ENCODE peak calls at places on chromosome 18, in eight cellular contexts. U, I, M, A, S, H, J and O are unnamed samples.

GRCh38 chr18:63979409-63979908 is 9.6 kb downstream of the SERPINB8 start:
- DNase-seq in I (peak; percentile 24), A (peak; percentile 88), S (peak; percentile 17), U (no peak), H (peak; percentile 31), M (peak; percentile 56), J (no peak), O (peak; percentile 17)

GRCh38 chr18:25055076-25055475 is 296.9 kb downstream of the ZNF521 start:
- DNase-seq in J (no peak), U (no peak), M (no peak), A (no peak), H (no peak), S (no peak), I (no peak), O (no peak)

GRCh38 chr18:66439207-66439606 is 164.7 kb downstream of the CDH19 start:
- DNase-seq in S (no peak), U (no peak), J (no peak), A (no peak), I (no peak), M (no peak), H (no peak), O (no peak)

GRCh38 chr18:44759925-44760342 is 79.2 kb downstream of the SETBP1 start:
- DNase-seq in M (no peak), U (no peak), I (no peak), S (no peak), J (no peak), H (no peak), A (peak; percentile 76), O (no peak)

GRCh38 chr18:45672637-45673036 is 51.3 kb upstream of the SLC14A1 start:
- DNase-seq in I (no peak), J (no peak), M (no peak), U (no peak), S (no peak), A (no peak), H (no peak), O (no peak)

GRCh38 chr18:75727479-75727878 is 300.0 kb upstream of the SMIM21 start:
- DNase-seq in U (no peak), J (no peak), H (peak; percentile 13), M (peak; percentile 55), S (no peak), A (peak; percentile 87), I (no peak), O (peak; percentile 45)

GRCh38 chr18:44286049-44286448 is 394.6 kb upstream of the SETBP1 start:
- DNase-seq in M (no peak), S (no peak), H (no peak), I (no peak), U (no peak), J (no peak), A (no peak), O (no peak)

GRCh38 chr18:712401-713134 is at the start of gene ENOSF1:
- DNase-seq in J (peak; percentile 71), U (peak; percentile 50), I (peak; percentile 66), A (peak; percentile 94), S (peak; percentile 72), H (peak; percentile 36), M (peak; percentile 85), O (peak; percentile 79)

GRCh38 chr18:27540126-27540525 is 355.0 kb upstream of the CHST9 start:
- DNase-seq in U (no peak), A (no peak), M (peak; percentile 54), S (no peak), H (no peak), J (no peak), I (no peak), O (no peak)

GRCh38 chr18:24933345-24933744 is 418.6 kb downstream of the ZNF521 start:
- DNase-seq in M (no peak), I (no peak), S (no peak), H (no peak), A (no peak), U (no peak), J (no peak), O (no peak)

GRCh38 chr18:31943895-31944816 is 1.2 kb upstream of the TRAPPC8 start:
- DNase-seq in U (no peak), J (no peak), H (no peak), S (no peak), M (no peak), I (no peak), A (peak; percentile 45), O (no peak)

GRCh38 chr18:35322486-35323258 is 21.5 kb downstream of the ZNF24 start:
- DNase-seq in U (no peak), H (no peak), I (no peak), S (no peak), M (no peak), J (no peak), A (no peak), O (no peak)

GRCh38 chr18:73979742-73980141 is 167.9 kb downstream of the FBXO15 start:
- DNase-seq in U (no peak), J (no peak), A (no peak), M (no peak), S (no peak), I (no peak), H (no peak), O (no peak)

GRCh38 chr18:62126776-62127175 is 60.1 kb downstream of the PIGN start:
- DNase-seq in U (no peak), A (no peak), H (no peak), S (no peak), J (no peak), M (no peak), I (no peak), O (no peak)

GRCh38 chr18:26376106-26376505 is 149.9 kb downstream of the TAF4B start:
- DNase-seq in I (no peak), H (no peak), S (no peak), M (no peak), U (no peak), A (no peak), J (no peak), O (no peak)

GRCh38 chr18:8754995-8755955 is 49.9 kb downstream of the MTCL1 start:
- DNase-seq in J (peak; percentile 38), S (peak; percentile 24), M (no peak), U (peak; percentile 54), A (no peak), I (peak; percentile 9), H (no peak), O (no peak)

GRCh38 chr18:13222371-13223281 is 4.1 kb downstream of the LDLRAD4 start:
- DNase-seq in I (no peak), H (peak; percentile 61), M (no peak), U (no peak), S (no peak), J (no peak), A (no peak), O (peak; percentile 79)

GRCh38 chr18:32440478-32440877 is 30.2 kb downstream of the GAREM1 start:
- DNase-seq in H (no peak), J (no peak), S (no peak), M (no peak), U (no peak), A (no peak), I (no peak), O (no peak)

GRCh38 chr18:58257461-58257860 is 213.4 kb downstream of the NEDD4L start:
- DNase-seq in J (no peak), H (no peak), M (peak; percentile 23), U (no peak), A (no peak), I (no peak), S (no peak), O (no peak)

GRCh38 chr18:37453754-37454153 is 111.8 kb downstream of the CELF4 start:
- DNase-seq in M (no peak), U (no peak), A (no peak), J (no peak), I (no peak), H (no peak), S (no peak), O (no peak)

GRCh38 chr18:76429262-76430126 is 65.5 kb downstream of the ZNF516 start:
- DNase-seq in J (no peak), M (no peak), H (no peak), I (no peak), A (no peak), U (no peak), S (no peak), O (no peak)

GRCh38 chr18:80167947-80168745 is 59.1 kb downstream of the ADNP2 start:
- DNase-seq in M (no peak), S (no peak), A (no peak), U (no peak), J (no peak), I (no peak), H (no peak), O (no peak)

GRCh38 chr18:75582406-75582821 is 154.9 kb upstream of the SMIM21 start:
- DNase-seq in H (no peak), M (no peak), J (no peak), A (no peak), I (no peak), S (no peak), U (no peak), O (no peak)

GRCh38 chr18:40524881-40525280 is 1430.2 kb upstream of the PIK3C3 start:
- DNase-seq in I (no peak), J (no peak), U (no peak), S (no peak), H (no peak), M (no peak), A (no peak), O (no peak)

GRCh38 chr18:9849407-9849961 is 36.3 kb upstream of the TXNDC2 start:
- DNase-seq in H (no peak), I (no peak), A (no peak), S (no peak), J (no peak), U (no peak), M (no peak), O (no peak)

GRCh38 chr18:46591821-46592391 is 65.1 kb downstream of the LOXHD1 start:
- DNase-seq in U (no peak), H (no peak), S (no peak), J (no peak), I (no peak), A (no peak), M (no peak), O (peak; percentile 18)

GRCh38 chr18:50422286-50422898 is 47.5 kb downstream of the SKA1 start:
- DNase-seq in A (no peak), I (no peak), U (no peak), J (no peak), H (no peak), S (no peak), M (no peak), O (no peak)

GRCh38 chr18:36419913-36420531 is 122.5 kb downstream of the FHOD3 start:
- DNase-seq in J (no peak), H (no peak), I (no peak), U (no peak), A (peak; percentile 76), M (no peak), S (no peak), O (no peak)

GRCh38 chr18:22164337-22165048 is 4.9 kb upstream of the GATA6 start:
- DNase-seq in A (no peak), U (no peak), H (no peak), J (no peak), M (no peak), I (no peak), S (no peak), O (no peak)

GRCh38 chr18:25075793-25076192 is 276.2 kb downstream of the ZNF521 start:
- DNase-seq in U (no peak), M (no peak), J (no peak), I (no peak), S (no peak), H (no peak), A (no peak), O (no peak)

GRCh38 chr18:75678662-75679061 is 251.2 kb upstream of the SMIM21 start:
- DNase-seq in H (no peak), I (no peak), J (no peak), S (no peak), U (no peak), A (no peak), M (no peak), O (no peak)

GRCh38 chr18:24293254-24293653 is 104.4 kb downstream of the OSBPL1A start:
- DNase-seq in M (no peak), A (no peak), U (no peak), I (no peak), S (no peak), J (no peak), H (no peak), O (no peak)

GRCh38 chr18:65235966-65236634 is 514.7 kb upstream of the CDH7 start:
- DNase-seq in I (no peak), S (no peak), A (no peak), H (no peak), J (no peak), U (no peak), M (no peak), O (peak; percentile 68)

GRCh38 chr18:34929336-34929780 is 111.9 kb upstream of the MAPRE2 start:
- DNase-seq in H (no peak), I (no peak), M (no peak), A (no peak), J (no peak), S (no peak), U (no peak), O (no peak)